ENCODE peak calls at places on chromosomes 11 and 22, in four cellular contexts. V, D, K and Y are unnamed samples. For H3K4me1, the result is how much of the 10 kb centered on the place peaks cover.

GRCh38 chr11:36507824-36508489 is 2.1 kb downstream of the TRAF6 start:
- DNase-seq in V (no peak), D (no peak), K (no peak), Y (peak)

GRCh38 chr11:121465709-121466062 is 12.9 kb upstream of the SORL1-AS1 start:
- DNase-seq in V (no peak), D (no peak), K (no peak), Y (no peak)

GRCh38 chr22:23385301-23386244 is 194.5 kb downstream of the IGLL1 start:
- DNase-seq in V (peak), D (peak), K (peak), Y (peak)

GRCh38 chr11:13343931-13344717 is 66.5 kb downstream of the BMAL1 start:
- DNase-seq in V (peak), D (peak), K (peak), Y (peak)

GRCh38 chr11:117239295-117239694 is 6.8 kb downstream of the RNF214 start:
- DNase-seq in V (peak), D (no peak), K (no peak), Y (no peak)

GRCh38 chr11:69463181-69463891 is 18.1 kb upstream of the LINC01488 start:
- DNase-seq in V (no peak), D (no peak), K (peak), Y (no peak)

GRCh38 chr11:27451528-27451927 is 21.1 kb downstream of the LGR4 start:
- DNase-seq in V (no peak), D (no peak), K (no peak), Y (no peak)

GRCh38 chr11:35418847-35419712 is at the start of gene SLC1A2:
- DNase-seq in V (no peak), D (no peak), K (peak), Y (peak)

GRCh38 chr11:94149435-94149834 is 20.8 kb downstream of the PANX1 start:
- DNase-seq in V (no peak), D (no peak), K (no peak), Y (no peak)

GRCh38 chr11:104256525-104256924 is 92.6 kb upstream of the PDGFD start:
- DNase-seq in V (no peak), D (no peak), K (no peak), Y (no peak)

GRCh38 chr11:32487270-32487669 is 51.9 kb upstream of the WT1 start:
- DNase-seq in V (no peak), D (no peak), K (no peak), Y (no peak)

GRCh38 chr11:113859665-113860064 is 15.7 kb downstream of the USP28 start:
- DNase-seq in V (no peak), D (no peak), K (no peak), Y (no peak)

GRCh38 chr11:87331273-87331672 is 293.5 kb downstream of the TMEM135 start:
- DNase-seq in V (no peak), D (no peak), K (no peak), Y (no peak)

GRCh38 chr11:17652556-17652955 is 66.8 kb upstream of the MYOD1 start:
- DNase-seq in V (no peak), D (no peak), K (no peak), Y (no peak)

GRCh38 chr11:81005595-81005994 is 1564.8 kb upstream of the TENM4 start:
- DNase-seq in V (no peak), D (no peak), K (no peak), Y (no peak)

GRCh38 chr11:4090258-4090657 is 4.3 kb upstream of the RRM1 start:
- DNase-seq in V (no peak), D (no peak), K (no peak), Y (no peak)

GRCh38 chr11:64357904-64358535 is 942 bp upstream of the RPS6KA4 start:
- DNase-seq in V (peak), D (peak), K (no peak), Y (no peak)

GRCh38 chr11:113021111-113021510 is 59.9 kb downstream of the NCAM1 start:
- DNase-seq in V (no peak), D (no peak), K (no peak), Y (no peak)

DNA sequence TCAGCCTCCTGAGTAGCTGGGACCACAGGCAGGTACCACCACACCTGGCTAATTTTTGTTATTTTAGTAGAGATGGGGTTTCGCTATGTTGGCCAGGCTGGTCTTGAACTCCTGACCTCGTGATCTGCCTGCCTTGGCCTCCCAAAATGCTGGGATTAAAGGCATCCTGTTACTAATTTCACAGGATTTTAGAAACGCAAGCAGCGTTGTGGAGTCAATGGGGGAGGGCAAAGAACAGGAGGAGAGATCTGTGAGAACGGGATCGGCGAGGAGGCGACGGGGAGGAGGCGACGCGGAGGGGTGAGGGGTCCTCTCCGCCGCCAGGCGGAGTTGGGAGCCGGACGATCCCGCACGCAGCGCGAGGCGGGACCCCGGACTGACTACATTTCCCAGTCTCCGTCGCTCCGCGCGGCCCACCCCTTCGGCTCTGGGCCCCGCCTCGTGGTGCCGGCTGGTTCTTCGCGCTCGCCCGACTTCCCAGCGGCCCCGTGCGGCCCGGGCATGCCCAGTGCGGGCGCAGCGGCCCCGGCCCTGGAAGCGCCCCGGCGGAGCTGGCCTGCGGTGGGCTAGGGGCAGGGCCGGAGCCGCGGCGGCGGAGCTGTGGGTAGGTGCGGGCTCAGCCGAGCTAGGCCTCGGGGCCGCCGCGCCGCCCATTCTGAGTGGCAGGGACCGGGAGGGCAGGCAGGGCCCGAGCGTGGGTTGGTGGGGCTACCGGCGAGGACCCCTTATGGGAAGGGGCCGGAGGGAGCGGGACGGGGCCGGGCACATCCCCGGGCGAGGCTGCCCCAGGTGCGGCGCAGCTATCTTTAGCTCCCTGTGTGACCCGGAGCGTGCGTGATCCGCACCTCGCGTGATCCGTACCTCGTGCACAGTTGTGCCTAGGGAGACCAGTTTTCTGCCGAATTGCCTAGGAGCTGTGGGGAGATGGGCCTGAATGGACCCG is at the start of gene EI24:
- DNase-seq in V (peak), D (peak), K (peak), Y (peak)
- TF ChIP-seq POLR2A in V (peak), D (no peak), K (peak), Y (peak)

GRCh38 chr11:72328366-72329224 is 84.6 kb upstream of the PHOX2A start:
- DNase-seq in V (peak), D (no peak), K (peak), Y (no peak)
- H3K4me1 ChIP-seq in V (under half), D (under half), K (under half), Y (under half)

GRCh38 chr22:43883012-43883661 is 8.7 kb downstream of the PNPLA5 start:
- DNase-seq in V (peak), D (peak), K (no peak), Y (peak)
- H3K27ac ChIP-seq in V (no peak), D (no peak), K (no peak), Y (no peak)

GRCh38 chr22:37697540-37697835 is 640 bp downstream of the TRIOBP start:
- DNase-seq in V (no peak), D (no peak), K (no peak), Y (no peak)

GRCh38 chr22:37690901-37691504 is 4.9 kb downstream of the NOL12 start:
- DNase-seq in V (peak), D (no peak), K (no peak), Y (no peak)

GRCh38 chr22:37690407-37690806 is 4.3 kb downstream of the NOL12 start:
- DNase-seq in V (no peak), D (no peak), K (no peak), Y (no peak)

GRCh38 chr22:37696657-37697539 is at the start of gene TRIOBP:
- DNase-seq in V (peak), D (peak), K (peak), Y (peak)

GRCh38 chr22:37692627-37693285 is 4.1 kb upstream of the TRIOBP start:
- DNase-seq in V (no peak), D (no peak), K (no peak), Y (no peak)
- TF ChIP-seq POLR2A in V (no peak), D (no peak), K (no peak), Y (no peak)

GRCh38 chr11:126631399-126631798 is 275.9 kb downstream of the ST3GAL4 start:
- DNase-seq in V (no peak), D (no peak), K (no peak), Y (no peak)
- H3K4me1 ChIP-seq in V (under half), D (under half), K (under half), Y (under half)

GRCh38 chr11:100774859-100775258 is 87.8 kb downstream of the ARHGAP42 start:
- DNase-seq in V (no peak), D (no peak), K (no peak), Y (no peak)
- H3K27ac ChIP-seq in V (no peak), D (peak), K (no peak), Y (no peak)

GRCh38 chr22:21876486-21877176 is 9.2 kb upstream of the MAPK1 start:
- DNase-seq in V (no peak), D (no peak), K (no peak), Y (no peak)

GRCh38 chr22:21867528-21868266 is at the start of gene MAPK1:
- DNase-seq in V (peak), D (peak), K (peak), Y (peak)

GRCh38 chr22:21868651-21869050 is 1.2 kb upstream of the MAPK1 start:
- DNase-seq in V (no peak), D (no peak), K (no peak), Y (no peak)

GRCh38 chr22:21873619-21874018 is 6.2 kb upstream of the MAPK1 start:
- DNase-seq in V (no peak), D (no peak), K (no peak), Y (no peak)
- TF ChIP-seq POLR2A in V (no peak), D (no peak), K (no peak), Y (no peak)

DNA sequence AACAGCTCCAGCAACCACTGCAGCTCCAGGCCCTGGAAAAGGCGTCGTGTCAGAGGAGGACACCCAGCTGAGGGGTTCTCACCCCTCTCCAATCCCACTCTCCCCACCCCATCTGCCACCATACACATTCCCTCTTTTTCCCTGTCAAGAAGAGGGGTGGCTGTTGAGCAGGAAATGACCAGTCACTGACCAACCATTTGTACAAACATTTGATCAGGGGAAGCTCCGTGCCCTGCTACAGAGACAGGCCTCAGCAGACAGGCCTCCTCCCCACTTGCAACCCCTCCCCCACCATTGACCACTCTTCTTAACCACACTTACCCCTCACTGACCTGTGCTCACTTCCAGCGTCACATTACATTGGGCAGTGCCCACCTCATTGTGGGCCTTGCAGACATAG is 2.3 kb upstream of the VSIG2 start:
- DNase-seq in V (no peak), D (no peak), K (no peak), Y (no peak)
- H3K4me1 ChIP-seq in V (under half), D (half or more), K (under half), Y (under half)

DNA sequence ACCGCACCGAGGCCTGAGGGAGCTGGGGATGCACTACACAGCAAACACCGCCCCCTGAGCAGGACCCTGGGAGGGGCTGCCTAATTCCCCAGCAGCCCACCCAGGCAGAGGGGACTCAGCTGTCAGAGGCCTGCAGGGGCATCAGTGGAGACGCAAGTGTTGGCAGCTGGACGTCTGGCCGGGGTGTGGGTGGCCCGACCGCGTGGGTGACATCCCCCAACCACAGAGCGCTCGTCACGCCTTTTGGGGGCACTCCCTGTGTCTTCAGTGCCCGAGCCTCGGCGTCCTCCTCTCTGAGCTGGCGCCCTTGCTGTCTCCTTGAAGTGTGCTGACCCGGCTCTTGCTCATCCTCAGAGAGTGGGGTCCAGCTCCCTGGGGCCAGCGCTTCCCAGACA is 150.2 kb downstream of the BRD1 start:
- DNase-seq in V (no peak), D (no peak), K (no peak), Y (no peak)
- H3K27ac ChIP-seq in V (no peak), D (no peak), K (no peak), Y (no peak)